ENCODE peak calls at places on chromosomes 7 and 10, in four cellular contexts. Z is heart right ventricle, V is neuronal stem cell, T is psoas muscle. O is an unnamed sample. For H3K4me1, the result is how much of the 10 kb centered on the place peaks cover.

GRCh38 chr7:155803418-155804376 is 8.6 kb downstream of the SHH start:
- DNase-seq in Z (no peak), V (no peak), T (no peak), O (peak)

GRCh38 chr10:114285961-114286441 is 46.9 kb downstream of the VWA2 start:
- DNase-seq in Z (no peak), V (no peak), T (no peak), O (no peak)

GRCh38 chr10:70537398-70538194 is 59.0 kb downstream of the PALD1 start:
- DNase-seq in Z (no peak), V (no peak), T (no peak), O (no peak)

GRCh38 chr7:7438851-7439250 is 96.8 kb downstream of the COL28A1 start:
- DNase-seq in Z (no peak), V (no peak), T (no peak), O (no peak)

GRCh38 chr10:71978476-71978875 is 14.3 kb downstream of the CHST3 start:
- DNase-seq in Z (no peak), V (no peak), T (no peak), O (no peak)

GRCh38 chr10:12640026-12640425 is 290.7 kb downstream of the CAMK1D start:
- DNase-seq in Z (no peak), V (no peak), T (no peak), O (no peak)

GRCh38 chr7:99311702-99312101 is 14.0 kb upstream of the ARPC1A start:
- DNase-seq in Z (no peak), V (no peak), T (no peak), O (no peak)

GRCh38 chr7:124879103-124879502 is 50.5 kb downstream of the POT1 start:
- DNase-seq in Z (no peak), V (no peak), T (no peak), O (no peak)

GRCh38 chr10:11167233-11167979 is 149.7 kb downstream of the CELF2 start:
- DNase-seq in Z (no peak), V (no peak), T (no peak), O (no peak)

GRCh38 chr7:54253036-54253373 is 289.2 kb upstream of the VSTM2A start:
- DNase-seq in Z (no peak), V (no peak), T (no peak), O (no peak)

GRCh38 chr7:141076377-141076776 is 2.5 kb downstream of the TMEM178B start:
- DNase-seq in Z (no peak), V (peak), T (no peak), O (no peak)

GRCh38 chr7:33669251-33669670 is 236.1 kb upstream of the BMPER start:
- DNase-seq in Z (no peak), V (no peak), T (no peak), O (no peak)

GRCh38 chr7:83934118-83934734 is 260.4 kb downstream of the SEMA3A start:
- DNase-seq in Z (no peak), V (no peak), T (no peak), O (no peak)

GRCh38 chr10:30751678-30752331 is 122.3 kb upstream of the LYZL2 start:
- DNase-seq in Z (peak), V (peak), T (peak), O (peak)

GRCh38 chr10:113162960-113163359 is 212.9 kb downstream of the TCF7L2 start:
- DNase-seq in Z (no peak), V (no peak), T (no peak), O (no peak)

GRCh38 chr10:107264742-107265141 is 100.2 kb upstream of the SORCS1 start:
- DNase-seq in Z (no peak), V (no peak), T (no peak), O (no peak)

GRCh38 chr10:15745748-15746147 is 26.0 kb upstream of the ITGA8 start:
- DNase-seq in Z (no peak), V (no peak), T (no peak), O (no peak)

GRCh38 chr10:84613336-84614021 is 285.1 kb downstream of the CCSER2 start:
- DNase-seq in Z (no peak), V (peak), T (no peak), O (no peak)

GRCh38 chr7:70698219-70698832 is 433.6 kb upstream of the GALNT17 start:
- DNase-seq in Z (no peak), V (peak), T (no peak), O (no peak)

GRCh38 chr7:137890449-137890916 is 43.7 kb upstream of the DGKI start:
- DNase-seq in Z (no peak), V (no peak), T (peak), O (no peak)

GRCh38 chr7:17599733-17600685 is 301.6 kb downstream of the AHR start:
- DNase-seq in Z (no peak), V (no peak), T (no peak), O (no peak)

GRCh38 chr7:98855610-98856009 is 14.2 kb downstream of the TMEM130 start:
- DNase-seq in Z (no peak), V (no peak), T (no peak), O (no peak)

GRCh38 chr10:21649441-21649872 is 115.4 kb downstream of the MLLT10 start:
- DNase-seq in Z (no peak), V (no peak), T (no peak), O (no peak)

GRCh38 chr10:35136263-35136815 is 9.7 kb downstream of the CREM start:
- DNase-seq in Z (no peak), V (no peak), T (no peak), O (no peak)

GRCh38 chr7:159109092-159110035 is 35.3 kb downstream of the VIPR2 start:
- DNase-seq in Z (no peak), V (no peak), T (peak), O (no peak)

GRCh38 chr10:29304259-29305030 is 15.6 kb downstream of the LYZL1 start:
- DNase-seq in Z (peak), V (peak), T (peak), O (peak)

GRCh38 chr7:138980575-138981285 is 459 bp downstream of the KIAA1549 start:
- DNase-seq in Z (peak), V (no peak), T (no peak), O (peak)

GRCh38 chr10:84097787-84098353 is 41.4 kb upstream of the GHITM start:
- DNase-seq in Z (no peak), V (peak), T (no peak), O (no peak)

GRCh38 chr10:1687190-1687589 is 50.1 kb downstream of the ADARB2 start:
- DNase-seq in Z (no peak), V (no peak), T (no peak), O (no peak)

GRCh38 chr10:59631882-59632281 is 77.8 kb downstream of the SLC16A9 start:
- DNase-seq in Z (no peak), V (no peak), T (no peak), O (no peak)

GRCh38 chr10:13690281-13690825 is 103.6 kb downstream of the PRPF18 start:
- DNase-seq in Z (no peak), V (no peak), T (no peak), O (no peak)

GRCh38 chr7:149266451-149266850 is 4.5 kb downstream of the ZNF783 start:
- DNase-seq in Z (no peak), V (no peak), T (no peak), O (no peak)

GRCh38 chr7:63025815-63026214 is 972.8 kb upstream of the ZNF722 start:
- DNase-seq in Z (no peak), V (no peak), T (no peak), O (no peak)
- H3K27ac ChIP-seq in Z (no peak), V (no peak), T (no peak), O (no peak)

DNA sequence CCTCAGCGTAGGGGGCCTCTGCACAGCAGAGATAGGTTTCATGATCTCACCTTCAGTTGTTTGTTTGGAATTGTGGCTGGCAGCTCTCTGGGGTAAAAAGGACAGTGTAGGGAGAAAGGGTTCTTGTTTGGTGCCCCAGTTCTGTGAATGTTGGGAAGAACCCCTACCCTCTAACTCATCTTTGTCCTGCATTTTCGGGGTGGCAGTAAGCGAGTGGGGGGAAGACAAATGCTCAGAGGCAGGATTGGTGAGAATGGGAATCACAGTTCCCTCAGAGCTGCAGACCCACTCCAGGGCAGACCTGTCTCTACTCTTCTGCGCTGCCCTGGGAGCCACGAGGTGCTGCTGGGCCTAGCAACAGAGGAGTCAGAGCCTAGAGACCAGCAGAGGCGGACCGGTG is 1.8 kb upstream of the LBX1 start:
- DNase-seq in Z (no peak), V (no peak), T (no peak), O (no peak)
- H3K4me1 ChIP-seq in Z (under half), V (under half), T (under half), O (under half)

GRCh38 chr7:66357062-66357461 is 151.9 kb downstream of the TPST1 start:
- DNase-seq in Z (no peak), V (no peak), T (no peak), O (no peak)
- H3K4me3 ChIP-seq in Z (no peak), V (no peak), T (no peak), O (no peak)

GRCh38 chr10:61942997-61943457 is 41.5 kb downstream of the ARID5B start:
- DNase-seq in Z (no peak), V (no peak), T (no peak), O (peak)
- H3K27ac ChIP-seq in Z (peak), V (no peak), T (peak), O (peak)

DNA sequence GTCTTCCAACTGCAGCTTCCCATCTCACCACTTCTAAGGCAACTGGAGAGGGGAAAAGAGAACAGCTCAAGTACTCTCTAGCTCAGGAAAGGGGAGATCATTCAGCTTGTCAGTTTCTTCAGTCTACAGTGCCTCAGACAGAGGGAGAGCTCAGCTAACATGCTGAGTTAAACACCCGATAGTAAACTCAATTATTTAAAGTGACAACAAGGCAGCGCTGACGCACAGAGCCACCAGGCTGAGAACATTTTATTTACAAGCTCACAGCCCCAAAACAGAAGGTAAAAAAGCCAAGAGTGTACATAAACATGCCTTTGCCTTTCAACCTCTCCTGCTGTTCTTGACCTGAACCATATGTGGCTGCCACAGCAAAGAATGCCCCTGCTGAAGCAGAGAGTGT is 10.1 kb upstream of the CUZD1 start:
- DNase-seq in Z (no peak), V (no peak), T (no peak), O (no peak)
- H3K4me1 ChIP-seq in Z (under half), V (under half), T (under half), O (under half)

DNA sequence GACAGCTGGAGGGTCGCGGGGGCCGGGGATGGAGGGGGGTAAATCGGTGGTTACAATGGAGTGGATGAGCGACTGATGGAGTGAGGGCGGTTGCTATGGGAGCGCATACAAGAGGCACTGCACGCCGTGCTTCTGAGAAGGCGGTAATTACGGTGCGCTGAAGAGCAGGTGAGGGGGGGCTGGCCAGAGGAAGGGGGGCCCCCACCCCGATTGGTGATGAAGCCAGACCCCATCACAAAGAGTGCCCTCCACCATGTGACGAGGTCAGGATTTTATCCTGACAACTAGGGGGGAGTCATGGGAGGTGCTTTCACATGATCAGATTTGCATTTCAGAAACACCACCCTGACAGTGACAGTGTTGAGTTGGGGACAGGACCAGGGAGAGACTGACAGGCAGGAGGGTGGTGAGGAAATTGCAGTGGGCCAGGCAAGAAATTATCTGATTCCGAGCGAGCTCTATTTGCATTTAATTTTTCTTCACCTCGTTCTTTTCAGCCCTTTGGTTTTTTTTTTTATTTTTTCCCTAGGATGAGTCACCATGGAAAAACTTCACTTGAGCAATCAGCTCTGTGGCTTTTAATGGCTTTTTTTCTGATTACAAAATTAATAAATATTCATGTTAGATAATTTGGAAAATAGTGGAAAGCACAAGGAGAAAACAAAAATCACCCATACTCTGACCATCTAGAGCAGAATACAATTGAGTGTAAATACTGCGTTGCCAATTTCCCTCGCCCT is 7.9 kb downstream of the CPA5 start:
- DNase-seq in Z (no peak), V (no peak), T (no peak), O (no peak)
- H3K4me3 ChIP-seq in Z (peak), V (no peak), T (no peak), O (no peak)

O was measured in CD4-positive, alpha-beta memory T cell.